ENCODE peak calls at places on chromosomes 11 and 22, in four cellular contexts. One of them, this sample, is unnamed.

GRCh38 chr11:70517996-70518907 is 119.9 kb downstream of the CTTN start:
- DNase-seq in bronchial epithelial cell: peak
- DNase-seq in fibroblast of villous mesenchyme: peak
- DNase-seq in omental fat pad: no peak
- DNase-seq in this sample: no peak

GRCh38 chr11:105152556-105152955 is 13.0 kb upstream of the CARD18 start:
- DNase-seq in bronchial epithelial cell: no peak
- DNase-seq in omental fat pad: no peak
- DNase-seq in fibroblast of villous mesenchyme: no peak
- DNase-seq in this sample: no peak

GRCh38 chr11:120330045-120330444 is 4.9 kb downstream of the TLCD5 start:
- DNase-seq in bronchial epithelial cell: no peak
- DNase-seq in fibroblast of villous mesenchyme: no peak
- DNase-seq in omental fat pad: no peak
- DNase-seq in this sample: no peak

GRCh38 chr22:46061124-46061410 is 84.1 kb upstream of the WNT7B start:
- DNase-seq in bronchial epithelial cell: no peak
- DNase-seq in fibroblast of villous mesenchyme: no peak
- DNase-seq in omental fat pad: no peak
- DNase-seq in this sample: no peak

GRCh38 chr11:86183694-86184093 is 60.9 kb upstream of the EED start:
- DNase-seq in omental fat pad: no peak
- DNase-seq in bronchial epithelial cell: peak
- DNase-seq in fibroblast of villous mesenchyme: no peak
- DNase-seq in this sample: no peak

GRCh38 chr11:61554172-61554988 is 26.5 kb downstream of the SYT7 start:
- DNase-seq in fibroblast of villous mesenchyme: no peak
- DNase-seq in omental fat pad: no peak
- DNase-seq in bronchial epithelial cell: peak
- DNase-seq in this sample: no peak

GRCh38 chr11:67440229-67441081 is 2.8 kb downstream of the CORO1B start:
- DNase-seq in omental fat pad: no peak
- DNase-seq in bronchial epithelial cell: no peak
- DNase-seq in fibroblast of villous mesenchyme: no peak
- DNase-seq in this sample: no peak

GRCh38 chr11:96332236-96332761 is 10.7 kb downstream of the MAML2 start:
- DNase-seq in fibroblast of villous mesenchyme: peak
- DNase-seq in bronchial epithelial cell: no peak
- DNase-seq in omental fat pad: no peak
- DNase-seq in this sample: no peak

GRCh38 chr11:72787262-72788104 is 6.4 kb downstream of the STARD10 start:
- DNase-seq in omental fat pad: no peak
- DNase-seq in fibroblast of villous mesenchyme: no peak
- DNase-seq in bronchial epithelial cell: no peak
- DNase-seq in this sample: no peak

GRCh38 chr22:33697640-33698039 is 222.6 kb downstream of the LARGE1 start:
- DNase-seq in fibroblast of villous mesenchyme: no peak
- DNase-seq in omental fat pad: no peak
- DNase-seq in bronchial epithelial cell: no peak
- DNase-seq in this sample: no peak

GRCh38 chr11:135074397-135074998 is 662.5 kb upstream of the B3GAT1 start:
- DNase-seq in bronchial epithelial cell: peak
- DNase-seq in fibroblast of villous mesenchyme: no peak
- DNase-seq in omental fat pad: no peak
- DNase-seq in this sample: no peak

GRCh38 chr22:30435674-30436126 is 10.1 kb downstream of the MTFP1 start:
- DNase-seq in bronchial epithelial cell: no peak
- DNase-seq in fibroblast of villous mesenchyme: no peak
- DNase-seq in omental fat pad: no peak
- DNase-seq in this sample: no peak

GRCh38 chr11:44774736-44775135 is 48.0 kb downstream of the TSPAN18 start:
- DNase-seq in bronchial epithelial cell: no peak
- DNase-seq in omental fat pad: no peak
- DNase-seq in fibroblast of villous mesenchyme: no peak
- DNase-seq in this sample: no peak

GRCh38 chr11:3894128-3894731 is 38.8 kb downstream of the STIM1 start:
- DNase-seq in omental fat pad: no peak
- DNase-seq in fibroblast of villous mesenchyme: peak
- DNase-seq in bronchial epithelial cell: no peak
- DNase-seq in this sample: no peak

GRCh38 chr11:13462311-13462927 is 603 bp downstream of the BTBD10 start:
- DNase-seq in omental fat pad: peak
- DNase-seq in fibroblast of villous mesenchyme: peak
- DNase-seq in bronchial epithelial cell: peak
- DNase-seq in this sample: peak

GRCh38 chr11:65622011-65622410 is 6.4 kb downstream of the PCNX3 start:
- DNase-seq in omental fat pad: no peak
- DNase-seq in fibroblast of villous mesenchyme: no peak
- DNase-seq in bronchial epithelial cell: no peak
- DNase-seq in this sample: no peak

GRCh38 chr11:2547806-2548205 is 103.0 kb downstream of the KCNQ1 start:
- DNase-seq in fibroblast of villous mesenchyme: no peak
- DNase-seq in bronchial epithelial cell: no peak
- DNase-seq in omental fat pad: no peak
- DNase-seq in this sample: peak

GRCh38 chr11:2436521-2437031 is 7.7 kb downstream of the TRPM5 start:
- DNase-seq in fibroblast of villous mesenchyme: no peak
- DNase-seq in omental fat pad: no peak
- DNase-seq in bronchial epithelial cell: no peak
- DNase-seq in this sample: no peak

GRCh38 chr22:21816787-21817496 is 50.5 kb downstream of the MAPK1 start:
- DNase-seq in omental fat pad: no peak
- DNase-seq in fibroblast of villous mesenchyme: peak
- DNase-seq in bronchial epithelial cell: peak
- DNase-seq in this sample: no peak

GRCh38 chr11:112780351-112781043 is 180.7 kb upstream of the NCAM1 start:
- DNase-seq in bronchial epithelial cell: peak
- DNase-seq in omental fat pad: no peak
- DNase-seq in fibroblast of villous mesenchyme: no peak
- DNase-seq in this sample: no peak

GRCh38 chr11:18285841-18286240 is 19.8 kb downstream of the SAA1 start:
- DNase-seq in omental fat pad: no peak
- DNase-seq in bronchial epithelial cell: no peak
- DNase-seq in fibroblast of villous mesenchyme: no peak
- DNase-seq in this sample: no peak

GRCh38 chr22:46263208-46263575 is at the start of gene PKDREJ:
- DNase-seq in omental fat pad: no peak
- DNase-seq in bronchial epithelial cell: no peak
- DNase-seq in fibroblast of villous mesenchyme: no peak
- DNase-seq in this sample: no peak

GRCh38 chr11:27184458-27185312 is 144.1 kb downstream of the BBOX1 start:
- DNase-seq in omental fat pad: no peak
- DNase-seq in bronchial epithelial cell: peak
- DNase-seq in fibroblast of villous mesenchyme: no peak
- DNase-seq in this sample: no peak

GRCh38 chr11:63573881-63574855 is 11.0 kb upstream of the PLAAT2 start:
- DNase-seq in bronchial epithelial cell: peak
- DNase-seq in fibroblast of villous mesenchyme: peak
- DNase-seq in omental fat pad: no peak
- DNase-seq in this sample: no peak

GRCh38 chr11:8831861-8832260 is 79.1 kb upstream of the AKIP1 start:
- DNase-seq in fibroblast of villous mesenchyme: no peak
- DNase-seq in omental fat pad: no peak
- DNase-seq in bronchial epithelial cell: no peak
- DNase-seq in this sample: no peak

GRCh38 chr11:6546735-6547134 is 49.7 kb downstream of the DNHD1 start:
- DNase-seq in fibroblast of villous mesenchyme: no peak
- DNase-seq in bronchial epithelial cell: no peak
- DNase-seq in omental fat pad: no peak
- DNase-seq in this sample: no peak

GRCh38 chr11:70745451-70745850 is 347.1 kb downstream of the CTTN start:
- DNase-seq in bronchial epithelial cell: no peak
- DNase-seq in omental fat pad: no peak
- DNase-seq in fibroblast of villous mesenchyme: no peak
- DNase-seq in this sample: no peak

GRCh38 chr11:44017443-44018126 is 30.2 kb upstream of the ACCSL start:
- DNase-seq in fibroblast of villous mesenchyme: no peak
- DNase-seq in omental fat pad: no peak
- DNase-seq in bronchial epithelial cell: no peak
- DNase-seq in this sample: no peak

GRCh38 chr22:38041760-38042584 is 15.2 kb upstream of the PICK1 start:
- DNase-seq in omental fat pad: no peak
- DNase-seq in fibroblast of villous mesenchyme: no peak
- DNase-seq in bronchial epithelial cell: no peak
- DNase-seq in this sample: no peak

DNA sequence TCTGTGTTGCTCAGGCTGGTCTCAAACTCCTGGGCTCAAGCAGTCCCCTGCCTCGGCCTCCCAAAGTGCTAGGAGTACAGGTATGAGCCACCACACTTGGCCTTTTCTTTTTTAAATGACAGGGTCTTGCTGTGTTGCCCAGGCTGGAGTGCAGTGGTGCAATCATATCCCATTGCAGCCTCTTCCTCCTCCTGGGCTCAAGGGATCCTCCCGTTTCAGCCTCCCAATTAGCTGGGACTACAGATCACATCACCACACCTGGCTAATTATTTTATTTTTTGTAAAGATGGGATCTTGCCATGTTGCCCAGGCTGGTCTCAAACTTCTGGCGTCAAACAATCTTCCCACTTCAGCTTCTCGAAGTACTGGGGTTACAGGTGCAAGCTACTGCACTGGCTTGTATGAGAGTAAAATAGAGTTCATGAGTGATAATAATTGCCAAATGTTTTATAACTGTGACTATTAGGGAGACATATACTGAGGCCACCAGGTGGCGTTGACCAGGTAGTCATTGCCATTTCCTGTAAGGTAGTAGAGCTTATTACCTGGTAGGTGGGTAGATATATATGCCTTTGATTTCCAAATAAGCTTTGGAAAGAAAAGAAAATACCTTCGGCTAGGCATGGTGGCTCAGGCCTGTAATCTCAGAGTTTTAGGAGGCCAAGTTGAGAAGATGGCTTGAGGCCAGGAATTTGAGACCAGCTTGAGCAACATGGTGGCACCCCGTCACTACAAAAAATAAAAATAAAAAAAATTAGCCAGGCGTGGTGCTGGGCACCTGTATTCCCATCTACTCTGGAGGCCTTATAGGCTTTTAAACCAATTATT is 5.4 kb downstream of the FDX1 start:
- DNase-seq in fibroblast of villous mesenchyme: no peak
- DNase-seq in bronchial epithelial cell: peak
- DNase-seq in omental fat pad: no peak
- DNase-seq in this sample: no peak
- TF ChIP-seq CTCF in fibroblast of villous mesenchyme: no peak
- TF ChIP-seq CTCF in bronchial epithelial cell: peak
- TF ChIP-seq CTCF in omental fat pad: no peak
- TF ChIP-seq CTCF in this sample: no peak

GRCh38 chr11:36278531-36279245 is 10.5 kb downstream of the COMMD9 start:
- DNase-seq in omental fat pad: no peak
- DNase-seq in bronchial epithelial cell: no peak
- DNase-seq in fibroblast of villous mesenchyme: no peak
- DNase-seq in this sample: no peak
- TF ChIP-seq CTCF in omental fat pad: no peak
- TF ChIP-seq CTCF in bronchial epithelial cell: no peak
- TF ChIP-seq CTCF in fibroblast of villous mesenchyme: peak
- TF ChIP-seq CTCF in this sample: no peak

DNA sequence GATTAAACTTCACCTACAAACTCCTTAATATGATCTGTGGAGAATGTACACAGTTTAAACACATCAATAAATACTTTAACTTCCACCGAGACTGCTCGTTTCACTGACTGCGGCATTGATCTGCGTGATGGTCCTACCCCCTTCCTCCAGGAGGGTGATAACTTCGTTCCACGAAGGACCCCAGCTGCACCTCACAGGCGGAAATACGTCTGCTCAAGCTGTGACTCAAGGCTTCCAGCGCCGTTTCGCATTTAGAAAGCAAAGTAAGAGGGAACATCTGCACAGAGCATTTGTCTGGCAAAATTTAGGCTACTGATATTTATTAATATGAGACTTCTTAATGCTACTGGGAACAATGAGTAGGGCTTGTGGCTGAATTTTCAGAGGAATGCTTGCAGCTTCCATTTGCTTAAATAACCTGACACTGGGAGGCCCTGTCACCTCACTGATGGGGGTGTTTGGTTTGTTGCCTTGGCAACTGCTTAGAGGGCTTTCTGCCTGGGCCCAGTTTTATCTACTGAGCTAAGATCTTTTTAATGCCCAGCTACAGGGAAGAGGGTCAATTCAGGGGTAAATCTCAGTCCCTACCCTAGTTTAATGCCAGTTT is 14.8 kb upstream of the ST14 start:
- DNase-seq in fibroblast of villous mesenchyme: no peak
- DNase-seq in bronchial epithelial cell: no peak
- DNase-seq in omental fat pad: no peak
- DNase-seq in this sample: no peak
- TF ChIP-seq CTCF in fibroblast of villous mesenchyme: no peak
- TF ChIP-seq CTCF in bronchial epithelial cell: no peak
- TF ChIP-seq CTCF in omental fat pad: no peak
- TF ChIP-seq CTCF in this sample: no peak

DNA sequence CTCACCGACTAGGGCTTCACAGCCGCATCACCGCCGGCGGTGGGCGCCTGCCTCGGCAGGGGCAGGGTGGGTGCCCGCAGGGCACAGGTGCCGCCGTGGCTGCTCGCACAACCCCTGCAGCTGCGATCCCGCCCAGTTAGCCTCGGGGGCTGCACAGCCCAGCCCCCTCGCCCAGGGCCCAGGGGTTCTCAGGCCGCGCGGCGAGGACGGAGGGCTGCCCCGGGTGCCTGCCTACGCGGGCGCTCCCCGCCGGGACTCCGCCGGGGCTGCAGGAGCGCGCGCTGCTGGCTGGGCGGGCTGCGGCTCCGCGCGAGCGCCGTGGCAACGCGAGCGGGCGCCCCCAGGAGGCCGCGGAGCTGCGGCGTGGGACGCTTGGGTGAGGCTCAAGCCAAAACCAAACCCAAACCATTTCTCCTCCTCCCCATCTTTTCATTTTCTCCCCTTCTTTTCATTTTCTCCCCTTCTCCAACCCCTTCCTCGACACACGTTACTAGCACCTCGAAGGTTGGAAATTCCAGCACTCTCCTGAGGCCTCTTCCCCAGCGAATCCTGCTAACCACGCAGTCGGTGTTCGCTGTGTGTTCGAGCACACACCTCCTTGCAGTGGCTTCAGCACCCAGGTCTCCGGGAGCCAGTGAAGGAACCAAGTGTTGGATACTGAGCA is at the start of gene MICAL3:
- DNase-seq in bronchial epithelial cell: peak
- DNase-seq in fibroblast of villous mesenchyme: peak
- DNase-seq in omental fat pad: no peak
- DNase-seq in this sample: peak
- TF ChIP-seq CTCF in bronchial epithelial cell: peak
- TF ChIP-seq CTCF in fibroblast of villous mesenchyme: peak
- TF ChIP-seq CTCF in omental fat pad: no peak
- TF ChIP-seq CTCF in this sample: no peak

DNA sequence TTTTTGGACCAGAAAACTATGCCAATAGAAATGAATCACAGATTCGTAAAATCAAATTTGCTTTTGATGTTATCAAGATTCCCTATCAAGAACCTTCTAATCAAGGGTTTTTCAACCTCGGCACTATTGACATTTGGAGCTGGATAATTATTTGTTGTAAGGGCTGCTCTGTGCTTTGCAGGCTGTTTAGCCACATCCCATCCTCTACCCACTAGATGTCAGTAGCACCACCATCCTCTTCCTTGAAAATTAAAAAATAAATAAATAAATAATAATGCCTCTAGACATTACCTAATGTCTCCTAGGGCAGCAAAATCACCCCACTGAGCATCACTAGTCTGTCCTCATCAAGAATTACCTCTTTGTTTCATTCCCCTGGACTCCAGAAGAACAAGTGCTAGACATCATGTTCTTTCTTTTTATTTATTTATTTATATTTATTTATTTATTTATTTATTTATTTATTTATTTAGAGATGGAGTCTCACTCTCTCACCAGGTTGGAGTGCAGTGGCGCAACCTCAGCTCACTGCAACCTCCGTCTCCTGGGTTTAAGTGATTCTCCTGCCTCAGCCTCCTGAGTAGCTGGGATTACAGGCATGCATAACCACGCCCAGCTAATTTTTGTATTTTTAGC is 744.7 kb downstream of the KCNA4 start:
- DNase-seq in fibroblast of villous mesenchyme: peak
- DNase-seq in omental fat pad: no peak
- DNase-seq in bronchial epithelial cell: peak
- DNase-seq in this sample: no peak
- TF ChIP-seq CTCF in fibroblast of villous mesenchyme: peak
- TF ChIP-seq CTCF in omental fat pad: no peak
- TF ChIP-seq CTCF in bronchial epithelial cell: peak
- TF ChIP-seq CTCF in this sample: no peak

This sample was measured in mesothelial cell of epicardium.